ENCODE peak calls at places on chromosomes 6 and 20, in six cellular contexts. One of them, this sample, is unnamed.

GRCh38 chr6:24614648-24615047 is 31.3 kb downstream of the KIAA0319 start:
- DNase-seq in heart left ventricle: no peak
- DNase-seq in A172: no peak
- DNase-seq in NCI-H1417: no peak
- DNase-seq in HEK293T: no peak
- DNase-seq in HuH-7: no peak
- DNase-seq in this sample: no peak

GRCh38 chr6:116971959-116972358 is 94.9 kb downstream of the RFX6 start:
- DNase-seq in heart left ventricle: peak
- DNase-seq in A172: peak
- DNase-seq in NCI-H1417: peak
- DNase-seq in HEK293T: peak
- DNase-seq in HuH-7: peak
- DNase-seq in this sample: peak

GRCh38 chr20:33796907-33797544 is 14.1 kb upstream of the CHMP4B start:
- DNase-seq in heart left ventricle: no peak
- DNase-seq in A172: no peak
- DNase-seq in NCI-H1417: no peak
- DNase-seq in HEK293T: no peak
- DNase-seq in HuH-7: no peak
- DNase-seq in this sample: no peak

GRCh38 chr6:131980791-131981623 is 29.8 kb upstream of the CCN2 start:
- DNase-seq in heart left ventricle: no peak
- DNase-seq in A172: no peak
- DNase-seq in NCI-H1417: no peak
- DNase-seq in HEK293T: no peak
- DNase-seq in HuH-7: peak
- DNase-seq in this sample: no peak

GRCh38 chr6:9250852-9251251 is 815.5 kb upstream of the SLC35B3 start:
- DNase-seq in heart left ventricle: no peak
- DNase-seq in A172: peak
- DNase-seq in NCI-H1417: peak
- DNase-seq in HEK293T: peak
- DNase-seq in HuH-7: peak
- DNase-seq in this sample: peak

GRCh38 chr20:57543754-57544153 is 17.2 kb upstream of the PCK1 start:
- DNase-seq in heart left ventricle: no peak
- DNase-seq in A172: no peak
- DNase-seq in NCI-H1417: no peak
- DNase-seq in HEK293T: no peak
- DNase-seq in HuH-7: no peak
- DNase-seq in this sample: no peak

GRCh38 chr6:111277819-111278218 is 190.5 kb downstream of the SLC16A10 start:
- DNase-seq in heart left ventricle: no peak
- DNase-seq in A172: no peak
- DNase-seq in NCI-H1417: no peak
- DNase-seq in HEK293T: no peak
- DNase-seq in HuH-7: no peak
- DNase-seq in this sample: no peak

GRCh38 chr6:26230336-26230735 is 134.7 kb upstream of the BTN3A2 start:
- DNase-seq in heart left ventricle: no peak
- DNase-seq in A172: no peak
- DNase-seq in NCI-H1417: no peak
- DNase-seq in HEK293T: no peak
- DNase-seq in HuH-7: no peak
- DNase-seq in this sample: no peak

GRCh38 chr20:41664584-41664983 is 46.4 kb upstream of the CHD6 start:
- DNase-seq in heart left ventricle: no peak
- DNase-seq in A172: peak
- DNase-seq in NCI-H1417: no peak
- DNase-seq in HEK293T: peak
- DNase-seq in HuH-7: peak
- DNase-seq in this sample: peak

GRCh38 chr6:56188429-56188828 is 59.0 kb downstream of the COL21A1 start:
- DNase-seq in heart left ventricle: no peak
- DNase-seq in A172: no peak
- DNase-seq in NCI-H1417: no peak
- DNase-seq in HEK293T: no peak
- DNase-seq in HuH-7: no peak
- DNase-seq in this sample: no peak

GRCh38 chr6:158408552-158409130 is 96.4 kb downstream of the TULP4 start:
- DNase-seq in heart left ventricle: peak
- DNase-seq in A172: peak
- DNase-seq in NCI-H1417: no peak
- DNase-seq in HEK293T: no peak
- DNase-seq in HuH-7: no peak
- DNase-seq in this sample: no peak

GRCh38 chr20:25525857-25526256 is 59.5 kb downstream of the NINL start:
- DNase-seq in heart left ventricle: no peak
- DNase-seq in A172: peak
- DNase-seq in NCI-H1417: no peak
- DNase-seq in HEK293T: no peak
- DNase-seq in HuH-7: no peak
- DNase-seq in this sample: peak

GRCh38 chr6:82205793-82206425 is 41.6 kb downstream of the IBTK start:
- DNase-seq in heart left ventricle: no peak
- DNase-seq in A172: peak
- DNase-seq in NCI-H1417: no peak
- DNase-seq in HEK293T: peak
- DNase-seq in HuH-7: peak
- DNase-seq in this sample: no peak